ENCODE peak calls at places on chromosomes 2 and 18, in ten cellular contexts. U is fibroblast of mammary gland, E is cardiac fibroblast, A is left lung, W is Peyer's patch, H is dorsolateral prefrontal cortex, S is adrenal gland, R is neural progenitor cell, V is WTC11, P is keratinocyte. C is an unnamed sample.

GRCh38 chr2:120747706-120748105 is 12.0 kb downstream of the GLI2 start:
- DNase-seq in P (no peak), W (no peak), H (no peak), A (no peak), S (peak; percentile 25), R (no peak), U (no peak), V (no peak), E (no peak), C (no peak)

GRCh38 chr2:219002395-219003266 is 9.4 kb upstream of the CRYBA2 start:
- DNase-seq in E (peak; percentile 19), S (peak; percentile 91), P (no peak), U (peak; percentile 30), V (peak; percentile 95), A (peak; percentile 72), H (peak; percentile 20), R (peak; percentile 90), W (peak; percentile 25), C (peak; percentile 85)

GRCh38 chr2:85777441-85777861 is 23.7 kb downstream of the ATOH8 start:
- DNase-seq in E (no peak), H (no peak), W (no peak), P (no peak), U (peak; percentile 69), A (no peak), R (no peak), S (peak; percentile 74), V (no peak), C (no peak)

GRCh38 chr2:217107480-217107879 is 247.6 kb upstream of the TNP1 start:
- DNase-seq in H (no peak), P (no peak), U (no peak), V (no peak), S (no peak), A (no peak), R (no peak), E (no peak), W (no peak), C (no peak)

GRCh38 chr2:168592181-168592831 is 136.2 kb downstream of the CERS6 start:
- DNase-seq in P (no peak), A (no peak), U (no peak), V (no peak), R (peak; percentile 8), S (no peak), W (no peak), H (no peak), E (no peak), C (no peak)

GRCh38 chr2:86035883-86036789 is 69.5 kb downstream of the POLR1A start:
- DNase-seq in S (peak; percentile 87), E (peak; percentile 88), H (no peak), W (peak; percentile 89), U (peak; percentile 86), R (no peak), A (peak; percentile 86), V (no peak), P (no peak), C (peak; percentile 86)

GRCh38 chr18:32048507-32049091 is 30.0 kb downstream of the RNF125 start:
- DNase-seq in P (no peak), W (no peak), S (peak; percentile 56), E (peak; percentile 88), H (no peak), U (peak; percentile 89), R (no peak), V (no peak), A (peak; percentile 55), C (peak; percentile 49)

GRCh38 chr2:160482673-160483072 is 10.9 kb downstream of the RBMS1 start:
- DNase-seq in H (no peak), A (no peak), P (no peak), W (no peak), U (no peak), E (no peak), V (no peak), R (peak; percentile 16), S (no peak), C (no peak)

GRCh38 chr18:74139888-74140287 is 7.7 kb downstream of the FBXO15 start:
- DNase-seq in U (peak; percentile 76), H (no peak), W (no peak), V (no peak), E (peak; percentile 68), R (no peak), P (no peak), A (no peak), S (no peak), C (no peak)

GRCh38 chr2:231398585-231398984 is 3.1 kb downstream of the B3GNT7 start:
- DNase-seq in W (no peak), E (no peak), S (no peak), R (no peak), A (no peak), P (no peak), V (no peak), U (no peak), H (no peak), C (no peak)

GRCh38 chr2:219248845-219249202 is 3.5 kb downstream of the STK16 start:
- DNase-seq in W (no peak), P (no peak), A (no peak), E (peak; percentile 21), R (no peak), U (no peak), S (no peak), H (no peak), V (no peak), C (no peak)

GRCh38 chr2:8583400-8584173 is 98.3 kb upstream of the ID2 start:
- DNase-seq in W (peak; percentile 89), H (peak; percentile 37), S (peak; percentile 99), R (peak; percentile 61), V (peak; percentile 99), A (peak; percentile 98), U (peak; percentile 28), E (no peak), P (peak; percentile 28), C (peak; percentile 98)

GRCh38 chr2:97722227-97722626 is 8.9 kb downstream of the ZAP70 start:
- DNase-seq in P (no peak), A (no peak), E (no peak), V (no peak), H (no peak), U (no peak), W (no peak), R (no peak), S (no peak), C (no peak)

GRCh38 chr2:136305517-136306192 is 187.7 kb upstream of the CXCR4 start:
- DNase-seq in S (no peak), R (no peak), W (peak; percentile 31), H (peak; percentile 87), P (no peak), A (no peak), V (no peak), U (no peak), E (no peak), C (no peak)

GRCh38 chr2:59249441-59250330 is 1008.6 kb upstream of the FANCL start:
- DNase-seq in W (no peak), V (no peak), E (no peak), S (no peak), P (no peak), U (no peak), R (peak; percentile 58), H (no peak), A (no peak), C (no peak)

DNA sequence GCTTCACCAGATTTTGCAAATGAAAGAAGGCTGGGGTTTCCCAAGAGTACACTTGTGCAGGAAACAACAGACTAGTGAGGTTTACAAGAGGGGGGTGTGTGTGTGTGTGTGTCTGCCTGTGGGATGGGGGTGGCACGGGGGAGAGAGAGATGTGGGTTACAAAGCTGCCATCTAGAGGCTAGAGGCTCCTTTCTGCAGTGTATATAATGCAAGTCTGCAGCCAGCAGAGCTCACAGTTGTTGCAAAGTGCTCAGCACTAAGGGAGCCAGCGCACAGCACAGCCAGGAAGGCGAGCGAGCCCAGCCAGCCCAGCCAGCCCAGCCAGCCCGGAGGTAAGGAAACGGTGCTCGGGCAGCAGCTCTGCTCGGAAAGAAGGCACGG is at the start of gene ACKR3:
- DNase-seq in H (peak; percentile 31), P (peak; percentile 42), A (peak; percentile 70), S (peak; percentile 73), R (peak; percentile 87), U (peak; percentile 61), E (peak; percentile 27), W (peak; percentile 86), V (peak; percentile 77), C (peak; percentile 72)
- TF ChIP-seq CTCF in H (peak; percentile 62), P (peak; percentile 66), A (peak; percentile 13), S (peak; percentile 31), R (peak; percentile 44), U (peak; percentile 33), E (no peak), W (peak; percentile 32), V (no peak), C (peak; percentile 38)

DNA sequence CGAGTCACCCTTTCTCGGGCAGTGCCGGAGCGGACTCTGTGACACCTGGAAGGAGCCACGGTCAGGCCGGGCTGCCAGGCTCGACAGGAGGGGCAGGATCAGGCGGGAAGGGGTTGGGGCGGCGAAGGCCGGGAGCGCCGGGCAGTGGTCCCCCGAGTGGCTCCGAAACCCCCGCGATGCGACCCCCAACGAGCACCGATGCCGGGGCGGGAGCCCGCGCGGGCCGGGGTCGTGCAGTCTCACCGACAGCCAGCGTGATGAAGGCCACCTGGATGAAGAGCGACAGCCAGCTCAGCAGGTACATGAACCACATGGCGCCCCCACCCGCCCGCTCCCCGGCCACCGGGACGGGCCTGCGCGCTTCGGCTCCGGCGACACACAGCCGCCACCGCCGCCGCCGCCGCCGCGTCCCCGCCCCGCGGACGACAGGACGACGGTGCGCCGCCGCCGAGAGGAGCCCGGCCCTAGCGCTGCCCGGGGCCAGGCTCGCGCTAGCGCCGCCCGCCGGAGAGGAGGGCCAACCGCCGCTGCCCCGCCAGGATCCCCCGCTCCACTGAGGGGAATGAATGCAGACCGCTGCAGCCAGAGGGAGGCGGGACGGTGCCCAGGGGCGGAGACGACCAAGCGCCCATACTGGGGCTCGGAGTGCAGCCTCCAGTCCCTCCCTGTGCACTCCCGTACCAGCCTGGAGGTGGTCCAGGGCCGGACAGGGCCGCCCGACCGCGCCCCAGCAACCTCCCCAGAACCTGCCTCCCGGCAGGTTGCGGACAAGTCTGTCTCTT is at the start of gene TEX261:
- DNase-seq in E (peak; percentile 82), H (peak; percentile 94), W (peak; percentile 78), R (peak; percentile 96), P (no peak), V (peak; percentile 94), U (peak; percentile 74), A (peak; percentile 90), S (peak; percentile 92), C (peak; percentile 94)
- TF ChIP-seq CTCF in E (peak; percentile 50), H (peak; percentile 71), W (peak; percentile 56), R (peak; percentile 64), P (peak; percentile 73), V (no peak), U (peak; percentile 42), A (peak; percentile 77), S (peak; percentile 75), C (peak; percentile 77)

GRCh38 chr2:173571021-173571821 is 216.5 kb downstream of the CDCA7 start:
- DNase-seq in P (no peak), H (no peak), A (no peak), U (peak; percentile 53), R (peak; percentile 68), W (no peak), E (peak; percentile 59), V (no peak), S (no peak), C (no peak)
- TF ChIP-seq CTCF in P (no peak), H (peak; percentile 62), A (no peak), U (peak; percentile 19), R (peak; percentile 61), W (no peak), E (peak; percentile 22), V (no peak), S (peak; percentile 27), C (peak; percentile 29)

DNA sequence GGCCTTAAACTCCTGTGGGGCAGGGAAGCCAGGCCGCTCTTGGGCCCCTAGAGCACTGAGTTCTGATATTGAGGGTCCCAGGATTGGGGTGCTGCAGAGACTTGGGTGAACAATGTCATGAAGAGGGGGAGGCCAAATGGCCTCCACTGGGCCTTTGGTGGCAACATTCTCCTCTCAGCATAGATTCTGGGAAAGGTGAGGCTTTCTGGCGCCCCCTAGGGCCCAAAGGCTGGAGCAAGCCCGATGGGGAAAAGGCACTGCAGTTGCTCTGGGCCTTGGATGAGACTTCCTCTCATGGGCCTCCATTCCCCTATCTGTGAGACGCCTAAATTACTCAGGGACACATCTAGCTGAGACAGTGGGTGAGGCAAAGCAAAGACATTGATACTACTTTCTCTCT is 84.8 kb downstream of the ACAA2 start:
- DNase-seq in V (peak; percentile 81), S (no peak), W (no peak), A (no peak), H (no peak), E (peak; percentile 69), P (no peak), U (peak; percentile 69), R (peak; percentile 66), C (peak; percentile 61)
- TF ChIP-seq CTCF in V (peak; percentile 69), S (no peak), W (no peak), A (peak; percentile 57), H (peak; percentile 53), E (peak; percentile 92), P (peak; percentile 87), U (peak; percentile 88), R (peak; percentile 68), C (peak; percentile 66)

C was measured in lower lobe of right lung.